ENCODE peak calls at places on chromosomes 6 and 20, in six cellular contexts. M is GM12878, R is A549, D is K562, G is upper lobe of left lung, A is HepG2. Y is an unnamed sample.

GRCh38 chr6:16805190-16805860 is 44.1 kb upstream of the ATXN1 start:
- ATAC-seq in M (no peak), R (no peak), D (peak; percentile 42), G (no peak), A (no peak), Y (no peak)

GRCh38 chr6:113649916-113650609 is 207.1 kb upstream of the MARCKS start:
- ATAC-seq in M (no peak), R (no peak), D (no peak), G (no peak), A (no peak), Y (no peak)

GRCh38 chr6:162621246-162621645 is 106.3 kb downstream of the PRKN start:
- ATAC-seq in M (peak; percentile 74), R (no peak), D (no peak), G (no peak), A (peak; percentile 37), Y (no peak)

GRCh38 chr6:32583527-32583898 is 6.1 kb downstream of the HLA-DRB1 start:
- ATAC-seq in M (peak; percentile 12), R (no peak), D (no peak), G (no peak), A (no peak), Y (peak; percentile 22)

GRCh38 chr6:71982385-71982784 is 96.0 kb downstream of the RIMS1 start:
- ATAC-seq in M (peak; percentile 87), R (no peak), D (no peak), G (no peak), A (no peak), Y (no peak)

GRCh38 chr6:30200551-30201281 is 12.5 kb downstream of the TRIM26 start:
- ATAC-seq in M (peak; percentile 93), R (no peak), D (no peak), G (peak; percentile 62), A (peak; percentile 63), Y (no peak)

GRCh38 chr6:42407379-42407778 is 44.3 kb downstream of the TRERF1 start:
- ATAC-seq in M (no peak), R (no peak), D (peak; percentile 43), G (peak; percentile 86), A (no peak), Y (peak; percentile 54)

GRCh38 chr20:9966966-9967365 is 67.8 kb upstream of the ANKEF1 start:
- ATAC-seq in M (peak; percentile 34), R (peak; percentile 96), D (no peak), G (no peak), A (peak; percentile 85), Y (no peak)

GRCh38 chr20:63977392-63978276 is 1.8 kb downstream of the SAMD10 start:
- ATAC-seq in M (peak; percentile 10), R (peak; percentile 21), D (no peak), G (no peak), A (peak; percentile 57), Y (no peak)

GRCh38 chr6:47047479-47048411 is 5.6 kb upstream of the ADGRF1 start:
- ATAC-seq in M (peak; percentile 91), R (peak; percentile 96), D (peak; percentile 99), G (peak; percentile 85), A (peak; percentile 97), Y (peak; percentile 88)

GRCh38 chr20:19966840-19967239 is 50.3 kb upstream of the NAA20 start:
- ATAC-seq in M (no peak), R (no peak), D (no peak), G (no peak), A (no peak), Y (no peak)

GRCh38 chr20:33532753-33533459 is 43.0 kb downstream of the CBFA2T2 start:
- ATAC-seq in M (no peak), R (no peak), D (no peak), G (no peak), A (no peak), Y (no peak)

GRCh38 chr6:134596191-134596590 is 278.3 kb upstream of the SGK1 start:
- ATAC-seq in M (no peak), R (no peak), D (no peak), G (no peak), A (no peak), Y (no peak)

GRCh38 chr20:49704932-49705336 is 8.7 kb downstream of the B4GALT5 start:
- ATAC-seq in M (peak; percentile 55), R (no peak), D (no peak), G (no peak), A (no peak), Y (no peak)

GRCh38 chr6:35443341-35444030 is 8.7 kb upstream of the FANCE start:
- ATAC-seq in M (no peak), R (no peak), D (no peak), G (no peak), A (peak; percentile 14), Y (no peak)

GRCh38 chr6:130161627-130162404 is 60.9 kb downstream of the SAMD3 start:
- ATAC-seq in M (peak; percentile 21), R (no peak), D (peak; percentile 35), G (no peak), A (no peak), Y (peak; percentile 43)

GRCh38 chr6:89559487-89559886 is 79.1 kb downstream of the LYRM2 start:
- ATAC-seq in M (no peak), R (no peak), D (no peak), G (no peak), A (no peak), Y (no peak)

GRCh38 chr6:27662770-27663169 is 189.9 kb upstream of the ZNF184 start:
- ATAC-seq in M (no peak), R (peak; percentile 63), D (no peak), G (no peak), A (no peak), Y (no peak)

GRCh38 chr6:154917941-154918340 is 77.2 kb upstream of the TIAM2 start:
- ATAC-seq in M (no peak), R (no peak), D (no peak), G (no peak), A (no peak), Y (no peak)

GRCh38 chr6:25652007-25652515 is at the start of gene SCGN:
- ATAC-seq in M (no peak), R (peak; percentile 60), D (peak; percentile 94), G (peak; percentile 73), A (peak; percentile 98), Y (no peak)

GRCh38 chr6:20159781-20160540 is 52.3 kb downstream of the MBOAT1 start:
- ATAC-seq in M (no peak), R (no peak), D (no peak), G (no peak), A (no peak), Y (no peak)

GRCh38 chr6:5898563-5898962 is 108.2 kb downstream of the NRN1 start:
- ATAC-seq in M (peak; percentile 40), R (no peak), D (peak; percentile 70), G (no peak), A (peak; percentile 87), Y (no peak)

GRCh38 chr6:48775157-48775556 is 664.2 kb upstream of the PTCHD4 start:
- ATAC-seq in M (no peak), R (no peak), D (no peak), G (no peak), A (no peak), Y (no peak)

GRCh38 chr6:105067329-105067728 is 110.4 kb downstream of the LIN28B start:
- ATAC-seq in M (no peak), R (peak; percentile 48), D (peak; percentile 11), G (no peak), A (peak; percentile 55), Y (no peak)

GRCh38 chr20:63955281-63955845 is 853 bp downstream of the UCKL1 start:
- ATAC-seq in M (peak; percentile 45), R (peak; percentile 52), D (peak; percentile 43), G (peak; percentile 40), A (peak; percentile 15), Y (no peak)

GRCh38 chr6:109966299-109966698 is 11.8 kb upstream of the GPR6 start:
- ATAC-seq in M (no peak), R (no peak), D (no peak), G (no peak), A (no peak), Y (no peak)

DNA sequence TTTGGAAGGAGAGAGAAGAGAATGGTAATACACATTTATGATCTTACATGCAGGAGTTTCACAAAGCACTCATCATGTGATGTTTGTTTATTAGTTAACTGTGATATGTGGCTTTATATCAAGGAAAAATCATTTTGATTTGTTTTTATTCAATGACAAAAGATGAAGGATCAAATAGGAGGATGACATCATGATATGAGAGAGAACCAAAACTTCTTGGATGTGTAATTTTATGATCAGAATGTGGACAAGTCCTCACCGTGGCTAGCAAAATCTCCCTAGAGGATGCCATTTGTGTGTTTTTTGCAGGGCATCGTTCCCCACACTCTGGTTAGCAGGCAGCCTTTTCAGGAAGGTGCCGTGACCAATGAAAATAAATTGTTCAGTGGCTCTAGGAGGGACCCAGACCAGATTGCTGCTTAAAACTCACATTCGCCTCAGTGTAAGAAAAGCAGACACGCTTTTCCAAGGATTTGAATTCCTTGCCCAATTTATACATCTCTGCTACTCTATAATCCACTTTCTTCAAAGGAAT is 552.7 kb downstream of the NKAIN2 start:
- ATAC-seq in M (no peak), R (no peak), D (no peak), G (no peak), A (no peak), Y (no peak)
- TF ChIP-seq EP300 in M (no peak), R (no peak), D (no peak), G (no peak), A (no peak), Y (no peak)

GRCh38 chr6:106146852-106147351 is 60.8 kb downstream of the PRDM1 start:
- ATAC-seq in M (peak; percentile 74), R (no peak), D (peak; percentile 66), G (no peak), A (no peak), Y (no peak)
- TF ChIP-seq EP300 in M (peak; percentile 35), R (no peak), D (no peak), G (no peak), A (no peak), Y (no peak)

DNA sequence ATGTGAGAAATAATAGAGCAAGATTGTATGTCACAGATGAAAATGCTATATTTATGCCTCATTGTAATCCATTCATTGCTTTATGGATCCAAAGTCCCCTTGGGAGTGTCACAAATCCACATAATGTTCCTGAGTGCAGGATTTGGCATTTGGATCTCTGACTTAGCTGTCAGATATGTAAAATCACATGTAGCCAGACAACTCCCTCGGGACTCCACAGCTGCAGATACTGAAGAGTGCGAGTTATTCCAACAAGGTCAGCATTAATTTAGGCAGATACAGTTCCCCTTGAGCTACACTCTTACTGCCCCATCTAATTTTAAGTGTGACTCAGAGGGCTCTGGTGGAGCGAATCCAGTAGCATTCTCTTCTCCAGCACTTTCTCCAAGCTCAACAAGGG is 433.2 kb downstream of the CD83 start:
- ATAC-seq in M (no peak), R (no peak), D (no peak), G (peak; percentile 60), A (no peak), Y (peak; percentile 34)
- TF ChIP-seq EP300 in M (no peak), R (no peak), D (no peak), G (no peak), A (no peak), Y (no peak)

DNA sequence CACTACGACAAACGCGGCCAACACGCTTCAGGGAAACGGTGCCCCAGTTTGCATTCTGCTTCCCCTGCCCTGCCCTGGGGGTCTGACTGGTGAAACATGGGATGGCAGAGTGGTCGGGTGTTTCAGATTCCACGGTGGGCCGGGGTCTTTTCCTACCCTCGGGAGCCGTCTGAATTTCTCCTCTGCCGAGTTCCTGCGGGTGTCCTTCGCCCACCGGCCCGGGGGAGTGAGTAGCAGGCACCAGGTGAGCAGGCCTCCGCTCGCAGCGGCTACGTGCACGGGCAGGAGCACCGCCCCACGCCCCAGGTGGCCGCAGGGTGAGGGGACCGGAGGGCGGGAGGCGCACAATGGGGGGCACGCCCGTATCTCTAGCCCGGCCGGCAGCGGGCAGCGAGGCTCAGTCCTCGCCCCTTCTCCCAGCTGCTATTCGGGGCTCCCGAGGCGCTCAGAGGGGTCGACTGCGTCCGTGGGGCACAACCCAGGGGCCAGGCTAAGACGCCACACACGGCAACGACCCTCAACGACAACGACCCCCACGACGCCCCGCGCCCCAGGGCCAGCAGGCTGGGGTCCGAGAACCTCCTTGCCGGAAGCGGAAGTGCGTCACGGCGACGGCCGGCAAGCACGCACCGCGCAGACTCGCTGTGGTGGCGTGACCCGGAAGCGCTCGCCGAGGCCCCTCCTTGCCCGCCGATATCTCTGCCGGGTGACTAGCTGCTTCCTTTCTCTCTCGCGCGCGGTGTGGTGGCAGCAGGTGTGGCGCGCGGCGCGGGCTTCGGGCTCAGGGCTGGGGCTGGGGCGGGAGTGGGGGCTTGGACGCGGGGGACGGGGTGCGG is at the start of gene RPS21:
- ATAC-seq in M (peak; percentile 92), R (peak; percentile 87), D (peak; percentile 92), G (peak; percentile 97), A (peak; percentile 84), Y (peak; percentile 96)
- TF ChIP-seq EP300 in M (no peak), R (no peak), D (no peak), G (no peak), A (peak; percentile 57), Y (no peak)